ENCODE peak calls at places on chromosomes 6 and 20, in four cellular contexts. G is GM06990, A is heart right ventricle, Q is ovary. P is an unnamed sample.

GRCh38 chr6:12572884-12573824 is 143.4 kb upstream of the PHACTR1 start:
- DNase-seq in G (no peak), A (no peak), Q (no peak), P (no peak)

GRCh38 chr6:106724848-106725247 is 95.5 kb downstream of the QRSL1 start:
- DNase-seq in G (no peak), A (no peak), Q (no peak), P (no peak)

GRCh38 chr6:147833607-147834006 is 325.1 kb downstream of the SAMD5 start:
- DNase-seq in G (no peak), A (no peak), Q (no peak), P (no peak)

GRCh38 chr6:143549630-143550268 is 38.2 kb upstream of the FUCA2 start:
- DNase-seq in G (peak), A (no peak), Q (no peak), P (no peak)

GRCh38 chr6:82778985-82779384 is 286.7 kb downstream of the UBE3D start:
- DNase-seq in G (no peak), A (no peak), Q (no peak), P (no peak)

GRCh38 chr6:83867527-83868161 is 8.2 kb downstream of the CYB5R4 start:
- DNase-seq in G (no peak), A (no peak), Q (no peak), P (peak)

GRCh38 chr6:119602215-119603178 is 252.9 kb upstream of the MAN1A1 start:
- DNase-seq in G (no peak), A (no peak), Q (no peak), P (no peak)

GRCh38 chr6:141110486-141110885 is 1022.2 kb upstream of the GJE1 start:
- DNase-seq in G (no peak), A (no peak), Q (peak), P (no peak)

GRCh38 chr20:36310215-36310981 is 4.3 kb downstream of the DLGAP4 start:
- DNase-seq in G (no peak), A (no peak), Q (peak), P (no peak)

GRCh38 chr20:10696650-10697049 is 22.9 kb upstream of the JAG1 start:
- DNase-seq in G (peak), A (no peak), Q (no peak), P (peak)

GRCh38 chr6:43060034-43060754 is 763 bp downstream of the KLC4 start:
- DNase-seq in G (no peak), A (peak), Q (no peak), P (no peak)

GRCh38 chr6:157611406-157611805 is 211.6 kb upstream of the SNX9 start:
- DNase-seq in G (no peak), A (no peak), Q (no peak), P (no peak)

GRCh38 chr6:157615951-157616350 is 207.1 kb upstream of the SNX9 start:
- DNase-seq in G (no peak), A (no peak), Q (no peak), P (no peak)

GRCh38 chr6:157613011-157613522 is 210.0 kb upstream of the SNX9 start:
- DNase-seq in G (no peak), A (no peak), Q (no peak), P (no peak)

GRCh38 chr6:157614026-157614484 is 209.0 kb upstream of the SNX9 start:
- DNase-seq in G (no peak), A (no peak), Q (no peak), P (no peak)

GRCh38 chr6:157615411-157615763 is 207.7 kb upstream of the SNX9 start:
- DNase-seq in G (no peak), A (no peak), Q (no peak), P (no peak)
- TF ChIP-seq CTCF in G (no peak), A (no peak), Q (no peak), P (no peak)

GRCh38 chr6:129776542-129776941 is 66.6 kb upstream of the ARHGAP18 start:
- DNase-seq in G (no peak), A (no peak), Q (no peak), P (no peak)

GRCh38 chr6:129778793-129779192 is 68.8 kb upstream of the ARHGAP18 start:
- DNase-seq in G (no peak), A (no peak), Q (no peak), P (no peak)

GRCh38 chr6:129773304-129773703 is 63.3 kb upstream of the ARHGAP18 start:
- DNase-seq in G (no peak), A (no peak), Q (no peak), P (no peak)

GRCh38 chr6:129774697-129775447 is 64.9 kb upstream of the ARHGAP18 start:
- DNase-seq in G (no peak), A (peak), Q (peak), P (peak)
- TF ChIP-seq CTCF in G (peak), A (peak), Q (peak), P (peak)

DNA sequence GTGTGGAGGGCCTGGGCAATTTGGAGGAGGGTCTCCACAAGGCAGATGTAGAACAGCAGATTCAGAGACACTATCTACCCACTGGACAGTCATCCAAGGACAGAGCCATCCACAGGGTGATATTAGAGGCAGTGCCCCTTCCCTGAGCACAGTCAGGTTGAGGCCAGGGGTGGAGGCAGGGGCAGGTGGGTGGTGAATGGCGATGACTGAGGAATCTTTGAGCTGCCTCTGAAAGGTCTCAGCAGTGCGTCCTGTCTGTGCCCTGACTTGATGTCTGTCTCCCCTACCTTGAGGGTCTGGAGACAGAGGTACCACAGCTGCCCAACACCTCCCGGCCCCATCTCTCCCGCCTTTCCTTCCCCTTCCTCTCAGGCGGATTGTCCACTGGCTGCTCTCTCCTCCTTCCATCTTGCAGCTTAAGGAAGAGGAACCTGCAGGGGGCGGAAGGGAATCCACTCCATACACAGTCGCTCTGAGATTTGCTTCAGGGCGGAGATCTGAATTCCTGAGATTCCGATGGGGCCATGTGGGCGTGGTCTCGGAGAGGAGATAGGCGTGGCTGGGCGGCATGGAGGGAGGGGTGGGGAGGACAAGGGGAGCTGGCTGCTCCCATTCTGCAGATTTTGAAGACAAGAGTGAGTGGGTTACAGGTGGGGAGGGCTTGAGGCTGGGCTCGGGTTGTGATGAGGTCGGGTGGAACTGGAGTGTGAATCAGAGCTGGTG is 1.7 kb downstream of the MUCL3 start:
- DNase-seq in G (no peak), A (peak), Q (peak), P (peak)
- TF ChIP-seq CTCF in G (peak), A (peak), Q (no peak), P (no peak)

GRCh38 chr6:22732186-22732970 is 163.0 kb downstream of the HDGFL1 start:
- DNase-seq in G (no peak), A (no peak), Q (no peak), P (no peak)

GRCh38 chr6:22737331-22737730 is 168.0 kb downstream of the HDGFL1 start:
- DNase-seq in G (no peak), A (peak), Q (peak), P (peak)
- TF ChIP-seq CTCF in G (peak), A (peak), Q (no peak), P (peak)

DNA sequence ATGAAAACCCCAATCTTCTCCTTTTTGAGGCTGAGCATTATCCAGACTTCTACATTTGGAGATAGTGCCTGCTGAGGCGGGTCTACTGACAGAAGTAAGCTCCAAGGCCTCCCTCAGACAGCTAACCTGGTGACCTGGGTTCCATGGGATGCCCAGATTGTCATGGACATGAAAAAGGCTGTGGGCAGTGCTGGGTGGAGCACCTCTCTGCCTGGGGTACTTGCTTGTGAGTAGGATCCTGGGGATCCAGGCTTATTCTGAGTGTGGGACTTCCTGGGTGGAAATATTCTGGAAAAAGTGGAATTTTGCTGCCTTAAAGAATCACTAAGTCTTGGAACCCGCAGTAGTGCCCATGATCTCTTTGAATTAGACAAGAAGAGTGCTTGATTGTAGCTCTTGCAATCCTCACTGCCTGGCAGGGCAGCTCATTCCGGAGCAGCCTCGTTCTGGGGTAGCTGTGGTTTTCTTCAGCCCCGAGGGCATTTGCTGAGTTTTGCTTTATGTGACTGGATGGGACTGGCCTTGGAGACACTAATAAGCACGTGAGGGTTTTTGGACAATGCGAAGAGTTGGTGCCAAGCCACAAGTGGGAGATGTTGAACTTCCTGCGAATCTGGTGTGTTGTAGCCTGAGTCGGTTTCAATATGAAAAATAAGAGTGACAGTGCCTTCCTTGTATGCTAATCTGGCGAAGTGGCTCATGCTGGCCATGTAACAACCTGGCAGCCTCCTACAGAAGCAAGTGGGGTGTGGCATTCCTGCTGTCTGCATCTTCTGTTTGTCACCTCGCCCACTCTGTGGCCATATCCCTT is 28.2 kb downstream of the SNRNP48 start:
- DNase-seq in G (no peak), A (peak), Q (no peak), P (no peak)
- TF ChIP-seq CTCF in G (peak), A (no peak), Q (no peak), P (no peak)

GRCh38 chr6:69622924-69623323 is 173.9 kb downstream of the LMBRD1 start:
- DNase-seq in G (no peak), A (no peak), Q (no peak), P (no peak)
- TF ChIP-seq CTCF in G (no peak), A (no peak), Q (no peak), P (no peak)

P was measured in glutamatergic neuron.